ENCODE peak calls at places on chromosomes 12 and 14, in eight cellular contexts. G is HepG2; U is RWPE1; F is Peyer's patch; K is tibial nerve; P is glutamatergic neuron; W is CD4-positive, alpha-beta T cell; B is neural progenitor cell. J is an unnamed sample.

GRCh38 chr14:68943107-68943506 is 36.0 kb downstream of the ACTN1 start:
- DNase-seq in G (no peak), U (no peak), F (no peak), K (no peak), P (no peak), W (no peak), B (no peak), J (no peak)

GRCh38 chr14:92482621-92483319 is 30.8 kb upstream of the RIN3 start:
- DNase-seq in G (no peak), U (no peak), F (no peak), K (no peak), P (no peak), W (no peak), B (no peak), J (no peak)

GRCh38 chr12:117033382-117034045 is 65.7 kb downstream of the TESC start:
- DNase-seq in G (no peak), U (no peak), F (no peak), K (no peak), P (no peak), W (no peak), B (no peak), J (no peak)

GRCh38 chr12:124143726-124144125 is 151.2 kb upstream of the RFLNA start:
- DNase-seq in G (no peak), U (no peak), F (no peak), K (no peak), P (no peak), W (no peak), B (no peak), J (no peak)

GRCh38 chr12:42916143-42916542 is 326.6 kb upstream of the PRICKLE1 start:
- DNase-seq in G (no peak), U (no peak), F (no peak), K (no peak), P (no peak), W (no peak), B (no peak), J (no peak)

GRCh38 chr12:12560587-12561304 is 1.9 kb downstream of the DUSP16 start:
- DNase-seq in G (peak), U (peak), F (peak), K (peak), P (no peak), W (peak), B (peak), J (no peak)

GRCh38 chr12:57448669-57449068 is 6.4 kb upstream of the INHBE start:
- DNase-seq in G (no peak), U (no peak), F (no peak), K (no peak), P (no peak), W (no peak), B (no peak), J (no peak)

GRCh38 chr14:33676135-33676566 is 274.7 kb downstream of the EGLN3 start:
- DNase-seq in G (peak), U (peak), F (no peak), K (peak), P (peak), W (no peak), B (peak), J (peak)

GRCh38 chr12:127233016-127233415 is 1034.0 kb upstream of the TMEM132C start:
- DNase-seq in G (no peak), U (no peak), F (no peak), K (no peak), P (no peak), W (no peak), B (no peak), J (no peak)

GRCh38 chr12:42468341-42468821 is 121.2 kb downstream of the PRICKLE1 start:
- DNase-seq in G (no peak), U (no peak), F (peak), K (peak), P (no peak), W (no peak), B (no peak), J (no peak)

GRCh38 chr14:72737560-72737943 is 156.3 kb downstream of the DPF3 start:
- DNase-seq in G (no peak), U (no peak), F (no peak), K (no peak), P (no peak), W (no peak), B (no peak), J (no peak)

GRCh38 chr14:72736791-72737559 is 156.9 kb downstream of the DPF3 start:
- DNase-seq in G (no peak), U (no peak), F (no peak), K (no peak), P (no peak), W (no peak), B (no peak), J (no peak)

GRCh38 chr14:72738181-72738611 is 155.7 kb downstream of the DPF3 start:
- DNase-seq in G (no peak), U (no peak), F (no peak), K (no peak), P (no peak), W (no peak), B (no peak), J (no peak)

GRCh38 chr14:72739446-72740405 is 154.2 kb downstream of the DPF3 start:
- DNase-seq in G (no peak), U (no peak), F (no peak), K (no peak), P (no peak), W (no peak), B (no peak), J (no peak)

DNA sequence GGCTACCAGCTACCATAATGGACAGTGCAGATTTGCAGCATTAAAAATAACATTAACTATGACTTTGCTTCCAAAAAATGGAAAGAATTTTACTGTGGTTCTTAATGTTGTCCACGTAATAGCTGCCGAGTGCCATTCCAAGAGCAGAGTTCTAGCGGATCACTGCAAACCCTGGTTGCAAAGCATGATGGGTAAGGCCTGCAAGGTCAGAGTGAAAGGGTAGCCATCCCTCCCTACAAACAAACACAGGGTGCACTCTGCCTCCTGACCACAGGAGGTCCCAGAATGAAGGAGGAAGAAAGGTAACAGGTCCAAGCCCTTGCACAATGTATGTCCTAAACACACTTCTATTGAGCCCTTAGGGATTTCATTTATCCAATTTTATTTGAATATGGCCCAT is 157.6 kb downstream of the DPF3 start:
- DNase-seq in G (peak), U (peak), F (no peak), K (no peak), P (no peak), W (no peak), B (no peak), J (no peak)
- TF ChIP-seq CTCF in G (peak), U (no peak), F (peak), K (no peak), P (no peak), W (no peak), B (no peak), J (no peak)

GRCh38 chr12:2812290-2813213 is at the start of gene ITFG2:
- DNase-seq in G (peak), U (peak), F (peak), K (peak), P (peak), W (peak), B (peak), J (peak)
- TF ChIP-seq CTCF in G (peak), U (no peak), F (peak), K (no peak), P (no peak), W (no peak), B (no peak), J (no peak)

GRCh38 chr12:19181666-19182426 is 52.3 kb downstream of the PLEKHA5 start:
- DNase-seq in G (no peak), U (no peak), F (no peak), K (no peak), P (no peak), W (no peak), B (no peak), J (no peak)
- TF ChIP-seq CTCF in G (no peak), U (no peak), F (no peak), K (peak), P (no peak), W (no peak), B (peak), J (peak)

GRCh38 chr12:78036889-78037288 is 206.2 kb downstream of the NAV3 start:
- DNase-seq in G (no peak), U (no peak), F (no peak), K (no peak), P (no peak), W (no peak), B (no peak), J (no peak)

GRCh38 chr12:78038541-78038940 is 207.8 kb downstream of the NAV3 start:
- DNase-seq in G (no peak), U (no peak), F (no peak), K (no peak), P (no peak), W (no peak), B (no peak), J (no peak)

GRCh38 chr12:78035913-78036658 is 205.4 kb downstream of the NAV3 start:
- DNase-seq in G (no peak), U (no peak), F (no peak), K (no peak), P (no peak), W (no peak), B (peak), J (no peak)

GRCh38 chr12:78038986-78039385 is 208.3 kb downstream of the NAV3 start:
- DNase-seq in G (no peak), U (no peak), F (no peak), K (no peak), P (no peak), W (no peak), B (no peak), J (no peak)

GRCh38 chr12:78037707-78038106 is 207.0 kb downstream of the NAV3 start:
- DNase-seq in G (no peak), U (no peak), F (no peak), K (no peak), P (no peak), W (no peak), B (no peak), J (no peak)
- TF ChIP-seq CTCF in G (no peak), U (no peak), F (no peak), K (no peak), P (no peak), W (no peak), B (peak), J (no peak)